ENCODE peak calls at places on chromosome 12, in ten cellular contexts. S is CD8-positive, alpha-beta memory T cell; Y is tibial artery; T is psoas muscle; B is colonic mucosa; G is GM12878; J is mesendoderm; R is HCT116; O is A673; D is heart left ventricle. Q is an unnamed sample. For H3K27me3 and H3K4me1, the result is how much of the 10 kb centered on the place peaks cover.

GRCh38 chr12:62895351-62895750 is 39.6 kb downstream of the PPM1H start:
- DNase-seq in R (no peak), S (no peak), O (no peak), G (no peak), Y (no peak), D (no peak), J (no peak), B (no peak), T (no peak), Q (no peak)

GRCh38 chr12:106480259-106480658 is 102.5 kb upstream of the RFX4 start:
- DNase-seq in B (no peak), G (no peak), R (no peak), S (no peak), D (no peak), T (no peak), Y (no peak), J (no peak), O (no peak), Q (no peak)

GRCh38 chr12:131894981-131895639 is 688 bp downstream of the ULK1 start:
- DNase-seq in T (peak), B (peak), R (no peak), S (no peak), O (no peak), J (no peak), D (no peak), G (no peak), Y (no peak), Q (no peak)

GRCh38 chr12:85322715-85323114 is 42.7 kb downstream of the ALX1 start:
- DNase-seq in S (no peak), R (no peak), B (no peak), D (no peak), G (no peak), Y (no peak), T (no peak), J (no peak), O (peak), Q (no peak)

GRCh38 chr12:110537605-110538409 is 35.7 kb downstream of the RAD9B start:
- DNase-seq in O (no peak), S (no peak), R (no peak), B (peak), D (peak), T (peak), G (no peak), J (no peak), Y (no peak), Q (no peak)

GRCh38 chr12:108043750-108044149 is 85.3 kb upstream of the WSCD2 start:
- DNase-seq in D (no peak), T (no peak), B (no peak), O (no peak), R (no peak), Y (no peak), S (no peak), J (peak), G (no peak), Q (no peak)

GRCh38 chr12:74689071-74689655 is 151.5 kb downstream of the ATXN7L3B start:
- DNase-seq in D (no peak), S (peak), R (peak), J (peak), G (no peak), B (no peak), O (peak), Y (no peak), T (no peak), Q (no peak)

GRCh38 chr12:119448737-119449136 is 114.2 kb downstream of the CCDC60 start:
- DNase-seq in D (no peak), R (no peak), S (no peak), Y (no peak), J (no peak), B (no peak), G (no peak), O (no peak), T (no peak), Q (no peak)

GRCh38 chr12:93453633-93454032 is 11.9 kb upstream of the UBE2N start:
- DNase-seq in G (no peak), B (no peak), Y (no peak), J (peak), S (no peak), R (no peak), D (no peak), T (no peak), O (no peak), Q (no peak)

GRCh38 chr12:24615967-24616411 is 332.9 kb downstream of the BCAT1 start:
- DNase-seq in Y (no peak), S (no peak), O (no peak), T (no peak), G (no peak), J (peak), B (no peak), R (no peak), D (no peak), Q (no peak)

GRCh38 chr12:92403210-92404175 is 257.8 kb upstream of the BTG1 start:
- DNase-seq in S (peak), J (peak), B (peak), R (no peak), O (no peak), G (peak), T (no peak), D (no peak), Y (no peak), Q (peak)

GRCh38 chr12:86727151-86727550 is 471.0 kb upstream of the MGAT4C start:
- DNase-seq in B (no peak), D (no peak), R (no peak), T (no peak), G (no peak), J (no peak), S (no peak), Y (no peak), O (no peak), Q (no peak)

GRCh38 chr12:32418903-32419519 is 19.7 kb downstream of the FGD4 start:
- DNase-seq in S (no peak), O (no peak), R (no peak), G (no peak), Y (no peak), B (no peak), J (peak), T (no peak), D (no peak), Q (no peak)

GRCh38 chr12:49092086-49092815 is 2.4 kb downstream of the DHH start:
- DNase-seq in T (no peak), J (peak), O (peak), S (peak), Y (no peak), D (peak), G (no peak), R (no peak), B (no peak), Q (no peak)

GRCh38 chr12:68189766-68190700 is 30.5 kb upstream of the IFNG start:
- DNase-seq in O (peak), Y (no peak), T (no peak), D (no peak), B (no peak), R (peak), G (no peak), J (no peak), S (peak), Q (no peak)

GRCh38 chr12:45348986-45349385 is 133.1 kb downstream of the ANO6 start:
- DNase-seq in D (no peak), J (no peak), S (no peak), T (no peak), B (no peak), Y (no peak), R (no peak), G (no peak), O (no peak), Q (no peak)

GRCh38 chr12:31517994-31518393 is 72.9 kb downstream of the DENND5B start:
- DNase-seq in G (no peak), B (no peak), O (no peak), T (no peak), D (no peak), Y (no peak), R (no peak), J (peak), S (no peak), Q (no peak)

GRCh38 chr12:69330475-69331473 is 17.4 kb upstream of the LYZ start:
- DNase-seq in Y (no peak), G (no peak), R (no peak), B (peak), S (peak), J (peak), D (peak), T (no peak), O (no peak), Q (peak)

GRCh38 chr12:46490635-46491034 is 118.1 kb upstream of the SLC38A2 start:
- DNase-seq in T (no peak), S (no peak), B (no peak), D (no peak), G (no peak), Y (no peak), R (no peak), O (no peak), J (no peak), Q (no peak)

GRCh38 chr12:34207858-34208257 is 185.6 kb downstream of the ALG10 start:
- DNase-seq in B (no peak), R (no peak), T (no peak), D (no peak), O (no peak), S (no peak), J (no peak), G (no peak), Y (no peak), Q (no peak)

GRCh38 chr12:68451261-68452091 is 119.3 kb upstream of the MDM1 start:
- DNase-seq in T (no peak), G (peak), Y (peak), S (peak), O (peak), J (peak), R (no peak), B (peak), D (peak), Q (peak)

GRCh38 chr12:15151141-15152091 is 69.8 kb downstream of the RERG start:
- DNase-seq in G (no peak), S (no peak), R (peak), O (peak), T (no peak), J (peak), B (no peak), D (no peak), Y (no peak), Q (no peak)

GRCh38 chr12:15152456-15152855 is 68.8 kb downstream of the RERG start:
- DNase-seq in D (no peak), G (no peak), J (no peak), T (peak), B (no peak), Y (peak), S (no peak), R (no peak), O (no peak), Q (no peak)

GRCh38 chr12:15154108-15154507 is 67.1 kb downstream of the RERG start:
- DNase-seq in R (no peak), G (no peak), O (no peak), T (no peak), S (no peak), D (no peak), B (no peak), Y (no peak), J (no peak), Q (no peak)

GRCh38 chr12:15155271-15155670 is 65.9 kb downstream of the RERG start:
- DNase-seq in O (no peak), B (no peak), T (no peak), G (no peak), S (no peak), Y (no peak), J (no peak), D (no peak), R (no peak), Q (no peak)

DNA sequence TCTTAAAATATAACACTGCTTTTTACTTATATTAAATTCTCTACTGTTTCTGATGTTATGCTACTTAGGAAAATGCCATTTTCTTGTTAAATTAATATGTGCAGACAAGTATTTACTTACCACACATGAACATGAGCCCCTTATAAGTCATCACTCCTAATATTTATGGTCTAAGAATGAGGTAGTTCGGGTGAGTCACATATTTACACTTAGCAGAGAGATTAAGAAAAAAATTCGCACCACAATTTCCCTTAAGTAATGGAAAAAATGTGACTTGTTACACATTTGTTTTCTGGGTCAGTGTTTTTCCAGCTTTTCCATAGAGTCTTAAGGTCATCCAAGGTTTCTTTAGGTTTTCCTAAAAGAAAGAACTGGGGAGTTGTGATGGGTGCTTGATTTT is 68.4 kb downstream of the RERG start:
- DNase-seq in D (no peak), B (no peak), R (no peak), T (no peak), O (peak), S (no peak), J (no peak), G (no peak), Y (no peak), Q (no peak)
- H3K27ac ChIP-seq in D (peak), B (no peak), R (no peak), T (no peak), O (no peak), S (no peak), J (no peak), G (no peak), Y (peak), Q (no peak)

GRCh38 chr12:263574-263973 is 938 bp upstream of the SLC6A13 start:
- DNase-seq in Y (no peak), T (no peak), G (no peak), R (no peak), S (no peak), D (no peak), B (no peak), J (no peak), O (no peak), Q (no peak)

GRCh38 chr12:262817-263216 is at the start of gene SLC6A13:
- DNase-seq in S (no peak), O (no peak), R (no peak), B (no peak), G (no peak), D (no peak), J (peak), T (no peak), Y (no peak), Q (no peak)

GRCh38 chr12:264269-264668 is 1.6 kb upstream of the SLC6A13 start:
- DNase-seq in O (no peak), S (no peak), Y (no peak), B (no peak), T (no peak), J (no peak), R (no peak), G (no peak), D (no peak), Q (no peak)

GRCh38 chr12:267581-268482 is 5.2 kb upstream of the SLC6A13 start:
- DNase-seq in R (no peak), Y (no peak), D (no peak), B (no peak), J (no peak), S (no peak), O (no peak), T (no peak), G (no peak), Q (no peak)

GRCh38 chr12:265096-265495 is 2.5 kb upstream of the SLC6A13 start:
- DNase-seq in Y (no peak), G (no peak), T (no peak), B (no peak), J (no peak), S (no peak), R (no peak), D (no peak), O (no peak), Q (no peak)
- H3K27me3 ChIP-seq in Y (under half), G (under half), T (under half), B (under half), J (under half), S (under half), R (under half), D (under half), O (under half), Q (under half)

GRCh38 chr12:52145941-52146821 is 45.6 kb downstream of the KRT80 start:
- DNase-seq in D (no peak), G (no peak), O (no peak), R (no peak), T (no peak), J (no peak), Y (no peak), B (no peak), S (no peak), Q (no peak)
- H3K4me1 ChIP-seq in D (under half), G (under half), O (under half), R (half or more), T (under half), J (under half), Y (under half), B (under half), S (under half), Q (under half)

GRCh38 chr12:71871116-71871515 is 31.6 kb downstream of the TBC1D15 start:
- DNase-seq in S (no peak), T (no peak), O (no peak), J (no peak), B (no peak), D (no peak), G (no peak), R (no peak), Y (no peak), Q (no peak)

GRCh38 chr12:71872999-71873398 is 33.4 kb downstream of the TBC1D15 start:
- DNase-seq in O (no peak), Y (no peak), B (no peak), J (no peak), S (no peak), G (no peak), R (no peak), D (no peak), T (no peak), Q (no peak)

GRCh38 chr12:71876400-71876799 is 36.8 kb downstream of the TBC1D15 start:
- DNase-seq in J (no peak), B (no peak), D (no peak), S (no peak), O (peak), T (no peak), G (no peak), R (no peak), Y (no peak), Q (no peak)

GRCh38 chr12:71872401-71872800 is 32.8 kb downstream of the TBC1D15 start:
- DNase-seq in D (no peak), R (no peak), G (no peak), O (no peak), T (no peak), Y (no peak), S (no peak), B (no peak), J (no peak), Q (no peak)

DNA sequence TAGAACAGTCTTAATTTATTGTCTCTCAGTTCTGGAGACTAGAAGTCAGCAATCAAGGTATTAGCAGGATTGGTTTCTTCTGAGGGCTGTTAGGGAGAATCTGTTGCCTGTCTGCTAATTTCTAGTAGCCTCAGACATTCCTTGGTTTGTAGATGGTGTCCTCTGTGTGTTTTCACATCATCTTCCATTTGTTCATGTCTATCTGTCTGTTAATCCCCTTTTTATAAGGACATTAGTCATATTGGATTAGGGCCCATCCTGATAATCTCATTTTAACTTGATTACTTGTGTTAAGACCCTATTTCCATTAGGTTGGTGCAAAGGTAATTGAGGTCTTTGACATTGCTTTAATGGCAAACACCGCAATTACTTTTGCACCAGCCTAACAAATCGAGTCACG is 34.3 kb downstream of the TBC1D15 start:
- DNase-seq in Y (no peak), J (no peak), D (no peak), G (no peak), S (no peak), B (no peak), R (no peak), O (peak), T (no peak), Q (no peak)
- H3K27ac ChIP-seq in Y (no peak), J (no peak), D (no peak), G (no peak), S (no peak), B (no peak), R (no peak), O (peak), T (no peak), Q (no peak)

DNA sequence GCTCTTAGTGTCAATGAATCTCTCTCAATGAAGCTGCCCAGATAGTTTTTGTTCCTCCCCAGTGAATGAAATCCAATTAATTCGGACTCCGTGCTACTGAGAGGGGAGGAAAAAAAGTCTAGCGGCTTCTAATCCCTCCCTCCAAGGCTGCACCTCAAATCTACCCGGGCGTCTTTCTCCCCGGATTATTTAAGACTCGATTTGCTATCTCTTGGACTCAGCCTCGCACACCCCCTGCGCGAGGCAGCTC is 134 bp downstream of the DUSP6 start:
- DNase-seq in G (no peak), T (no peak), B (no peak), S (no peak), O (no peak), R (no peak), J (no peak), D (no peak), Y (no peak), Q (no peak)
- H3K27me3 ChIP-seq in G (under half), T (half or more), B (under half), S (under half), O (under half), R (under half), J (under half), D (under half), Y (under half), Q (under half)